ENCODE peak calls at places on chromosomes 12 and 14, in seven cellular contexts. One of them, this sample, is unnamed.

GRCh38 chr14:87691482-87691881 is 301.5 kb downstream of the GALC start:
- DNase-seq in nephron progenitor cell: no peak
- DNase-seq in BE2C: no peak
- DNase-seq in NCI-H774: no peak
- DNase-seq in NCI-H1092 treated with DMSO at 0.1 percent for 48 hours: peak; percentile 22
- DNase-seq in HFFc6: no peak
- DNase-seq in stimulated activated CD8-positive, alpha-beta memory T cell treated with anti-CD3 and anti-CD28 coated beads, Interleukin-12 subunit alpha, Interleukin-12 subunit beta, amount 100 ng/mL, for 4 hours: no peak
- DNase-seq in this sample: peak; percentile 15

GRCh38 chr14:29941401-29941800 is 13.8 kb upstream of the PRKD1 start:
- DNase-seq in NCI-H774: no peak
- DNase-seq in BE2C: no peak
- DNase-seq in NCI-H1092 treated with DMSO at 0.1 percent for 48 hours: no peak
- DNase-seq in nephron progenitor cell: no peak
- DNase-seq in HFFc6: no peak
- DNase-seq in stimulated activated CD8-positive, alpha-beta memory T cell treated with anti-CD3 and anti-CD28 coated beads, Interleukin-12 subunit alpha, Interleukin-12 subunit beta, amount 100 ng/mL, for 4 hours: no peak
- DNase-seq in this sample: no peak

GRCh38 chr12:79637093-79637492 is 53.7 kb downstream of the PAWR start:
- DNase-seq in NCI-H1092 treated with DMSO at 0.1 percent for 48 hours: no peak
- DNase-seq in BE2C: no peak
- DNase-seq in nephron progenitor cell: no peak
- DNase-seq in HFFc6: no peak
- DNase-seq in NCI-H774: no peak
- DNase-seq in stimulated activated CD8-positive, alpha-beta memory T cell treated with anti-CD3 and anti-CD28 coated beads, Interleukin-12 subunit alpha, Interleukin-12 subunit beta, amount 100 ng/mL, for 4 hours: no peak
- DNase-seq in this sample: no peak

GRCh38 chr12:75568387-75568786 is 57.0 kb upstream of the KRR1 start:
- DNase-seq in NCI-H774: no peak
- DNase-seq in HFFc6: no peak
- DNase-seq in stimulated activated CD8-positive, alpha-beta memory T cell treated with anti-CD3 and anti-CD28 coated beads, Interleukin-12 subunit alpha, Interleukin-12 subunit beta, amount 100 ng/mL, for 4 hours: no peak
- DNase-seq in NCI-H1092 treated with DMSO at 0.1 percent for 48 hours: no peak
- DNase-seq in BE2C: no peak
- DNase-seq in nephron progenitor cell: no peak
- DNase-seq in this sample: no peak

GRCh38 chr14:68195126-68195525 is 375.5 kb downstream of the RAD51B start:
- DNase-seq in stimulated activated CD8-positive, alpha-beta memory T cell treated with anti-CD3 and anti-CD28 coated beads, Interleukin-12 subunit alpha, Interleukin-12 subunit beta, amount 100 ng/mL, for 4 hours: no peak
- DNase-seq in HFFc6: no peak
- DNase-seq in nephron progenitor cell: no peak
- DNase-seq in BE2C: no peak
- DNase-seq in NCI-H1092 treated with DMSO at 0.1 percent for 48 hours: peak; percentile 92
- DNase-seq in NCI-H774: peak; percentile 68
- DNase-seq in this sample: peak; percentile 56

GRCh38 chr12:31491819-31492598 is 98.9 kb downstream of the DENND5B start:
- DNase-seq in NCI-H1092 treated with DMSO at 0.1 percent for 48 hours: no peak
- DNase-seq in HFFc6: peak; percentile 86
- DNase-seq in nephron progenitor cell: no peak
- DNase-seq in stimulated activated CD8-positive, alpha-beta memory T cell treated with anti-CD3 and anti-CD28 coated beads, Interleukin-12 subunit alpha, Interleukin-12 subunit beta, amount 100 ng/mL, for 4 hours: no peak
- DNase-seq in BE2C: no peak
- DNase-seq in NCI-H774: peak; percentile 29
- DNase-seq in this sample: no peak

GRCh38 chr12:64469455-64470142 is 17.7 kb downstream of the TBK1 start:
- DNase-seq in BE2C: no peak
- DNase-seq in HFFc6: no peak
- DNase-seq in NCI-H1092 treated with DMSO at 0.1 percent for 48 hours: no peak
- DNase-seq in nephron progenitor cell: no peak
- DNase-seq in stimulated activated CD8-positive, alpha-beta memory T cell treated with anti-CD3 and anti-CD28 coated beads, Interleukin-12 subunit alpha, Interleukin-12 subunit beta, amount 100 ng/mL, for 4 hours: no peak
- DNase-seq in NCI-H774: no peak
- DNase-seq in this sample: no peak

GRCh38 chr12:57205931-57206330 is 10.7 kb upstream of the NXPH4 start:
- DNase-seq in HFFc6: no peak
- DNase-seq in nephron progenitor cell: no peak
- DNase-seq in BE2C: no peak
- DNase-seq in stimulated activated CD8-positive, alpha-beta memory T cell treated with anti-CD3 and anti-CD28 coated beads, Interleukin-12 subunit alpha, Interleukin-12 subunit beta, amount 100 ng/mL, for 4 hours: no peak
- DNase-seq in NCI-H1092 treated with DMSO at 0.1 percent for 48 hours: no peak
- DNase-seq in NCI-H774: no peak
- DNase-seq in this sample: no peak

GRCh38 chr14:54309615-54310014 is 87.2 kb upstream of the CDKN3 start:
- DNase-seq in nephron progenitor cell: no peak
- DNase-seq in NCI-H774: no peak
- DNase-seq in HFFc6: no peak
- DNase-seq in NCI-H1092 treated with DMSO at 0.1 percent for 48 hours: no peak
- DNase-seq in BE2C: no peak
- DNase-seq in stimulated activated CD8-positive, alpha-beta memory T cell treated with anti-CD3 and anti-CD28 coated beads, Interleukin-12 subunit alpha, Interleukin-12 subunit beta, amount 100 ng/mL, for 4 hours: no peak
- DNase-seq in this sample: no peak

GRCh38 chr12:19369691-19370148 is 69.6 kb upstream of the AEBP2 start:
- DNase-seq in stimulated activated CD8-positive, alpha-beta memory T cell treated with anti-CD3 and anti-CD28 coated beads, Interleukin-12 subunit alpha, Interleukin-12 subunit beta, amount 100 ng/mL, for 4 hours: no peak
- DNase-seq in nephron progenitor cell: no peak
- DNase-seq in BE2C: no peak
- DNase-seq in NCI-H774: no peak
- DNase-seq in HFFc6: peak; percentile 23
- DNase-seq in NCI-H1092 treated with DMSO at 0.1 percent for 48 hours: no peak
- DNase-seq in this sample: no peak

GRCh38 chr14:104820669-104821228 is 19.8 kb downstream of the ZBTB42 start:
- DNase-seq in HFFc6: peak; percentile 60
- DNase-seq in nephron progenitor cell: peak; percentile 77
- DNase-seq in NCI-H1092 treated with DMSO at 0.1 percent for 48 hours: no peak
- DNase-seq in stimulated activated CD8-positive, alpha-beta memory T cell treated with anti-CD3 and anti-CD28 coated beads, Interleukin-12 subunit alpha, Interleukin-12 subunit beta, amount 100 ng/mL, for 4 hours: no peak
- DNase-seq in NCI-H774: no peak
- DNase-seq in BE2C: peak; percentile 92
- DNase-seq in this sample: peak; percentile 56

GRCh38 chr14:79018846-79019245 is 848.7 kb downstream of the NRXN3 start:
- DNase-seq in NCI-H1092 treated with DMSO at 0.1 percent for 48 hours: no peak
- DNase-seq in HFFc6: peak; percentile 57
- DNase-seq in nephron progenitor cell: no peak
- DNase-seq in NCI-H774: no peak
- DNase-seq in stimulated activated CD8-positive, alpha-beta memory T cell treated with anti-CD3 and anti-CD28 coated beads, Interleukin-12 subunit alpha, Interleukin-12 subunit beta, amount 100 ng/mL, for 4 hours: no peak
- DNase-seq in BE2C: no peak
- DNase-seq in this sample: no peak

GRCh38 chr12:119727600-119728436 is 59.9 kb downstream of the PRKAB1 start:
- DNase-seq in stimulated activated CD8-positive, alpha-beta memory T cell treated with anti-CD3 and anti-CD28 coated beads, Interleukin-12 subunit alpha, Interleukin-12 subunit beta, amount 100 ng/mL, for 4 hours: no peak
- DNase-seq in nephron progenitor cell: no peak
- DNase-seq in NCI-H1092 treated with DMSO at 0.1 percent for 48 hours: no peak
- DNase-seq in HFFc6: no peak
- DNase-seq in NCI-H774: no peak
- DNase-seq in BE2C: no peak
- DNase-seq in this sample: no peak

GRCh38 chr12:96513681-96514080 is 24.3 kb downstream of the CFAP54 start:
- DNase-seq in BE2C: no peak
- DNase-seq in NCI-H1092 treated with DMSO at 0.1 percent for 48 hours: no peak
- DNase-seq in stimulated activated CD8-positive, alpha-beta memory T cell treated with anti-CD3 and anti-CD28 coated beads, Interleukin-12 subunit alpha, Interleukin-12 subunit beta, amount 100 ng/mL, for 4 hours: no peak
- DNase-seq in nephron progenitor cell: no peak
- DNase-seq in HFFc6: no peak
- DNase-seq in NCI-H774: no peak
- DNase-seq in this sample: no peak

This sample was measured in NCI-H510A.